ENCODE peak calls at places on chromosomes 2 and 18, in four cellular contexts. I, P, T and Z are unnamed samples.

GRCh38 chr2:109410021-109410815 is 203.5 kb downstream of the SEPTIN10 start:
- DNase-seq in T (no peak), I (no peak), P (no peak), Z (no peak)

GRCh38 chr2:167924556-167924955 is 322.8 kb downstream of the STK39 start:
- DNase-seq in I (no peak), T (peak), P (no peak), Z (peak)

GRCh38 chr2:202023904-202024266 is 9.8 kb upstream of the FZD7 start:
- DNase-seq in I (no peak), P (no peak), T (no peak), Z (no peak)

GRCh38 chr18:58392336-58393000 is 236.4 kb downstream of the ALPK2 start:
- DNase-seq in P (no peak), I (no peak), T (no peak), Z (no peak)

GRCh38 chr2:233938676-233939370 is 21.6 kb downstream of the TRPM8 start:
- DNase-seq in P (no peak), T (no peak), I (no peak), Z (no peak)

GRCh38 chr18:73004260-73004659 is 136.5 kb upstream of the NETO1 start:
- DNase-seq in P (no peak), T (no peak), I (no peak), Z (no peak)

GRCh38 chr2:47254464-47254863 is 99.4 kb upstream of the STPG4 start:
- DNase-seq in P (no peak), I (no peak), T (no peak), Z (no peak)

GRCh38 chr2:54704688-54705605 is 18.5 kb upstream of the EML6 start:
- DNase-seq in T (no peak), P (peak), I (peak), Z (peak)

GRCh38 chr2:239593965-239594771 is 193.3 kb upstream of the HDAC4 start:
- DNase-seq in I (no peak), T (no peak), P (no peak), Z (no peak)

GRCh38 chr18:8517276-8517675 is 92.0 kb upstream of the RAB12 start:
- DNase-seq in I (no peak), T (no peak), P (no peak), Z (no peak)

GRCh38 chr2:85893428-85894258 is 4.9 kb upstream of the ST3GAL5 start:
- DNase-seq in P (peak), T (no peak), I (peak), Z (no peak)